ENCODE peak calls at places on chromosomes 1 and 21, in seven cellular contexts. P, Y, O, X, Z, L and N are unnamed samples.

GRCh38 chr1:31120783-31121180 is 55.3 kb upstream of the PUM1 start:
- ATAC-seq in L (no peak), O (no peak), X (no peak), Y (no peak), Z (no peak), P (no peak), N (peak)

GRCh38 chr21:25400427-25400826 is 206.9 kb downstream of the MRPL39 start:
- ATAC-seq in Y (no peak), X (no peak), O (peak), L (no peak), P (no peak), Z (no peak), N (no peak)

GRCh38 chr21:24955275-24955961 is 651.9 kb downstream of the MRPL39 start:
- ATAC-seq in X (no peak), Z (no peak), P (no peak), O (no peak), Y (no peak), L (no peak), N (peak)

GRCh38 chr1:165887877-165888551 is 60.6 kb downstream of the UCK2 start:
- ATAC-seq in Z (no peak), Y (no peak), O (no peak), X (no peak), P (peak), L (no peak), N (peak)

GRCh38 chr21:16046625-16047340 is 317.0 kb downstream of the USP25 start:
- ATAC-seq in Z (no peak), Y (no peak), L (no peak), O (no peak), P (no peak), X (no peak), N (no peak)

GRCh38 chr1:108561731-108562326 is 1.9 kb downstream of the EEIG2 start:
- ATAC-seq in X (peak), L (peak), P (peak), Z (peak), O (peak), Y (peak), N (peak)

GRCh38 chr1:44881011-44881632 is 38.1 kb upstream of the PTCH2 start:
- ATAC-seq in Z (no peak), L (no peak), O (no peak), P (no peak), Y (peak), X (no peak), N (peak)

GRCh38 chr1:111960971-111961370 is 28.5 kb downstream of the KCND3 start:
- ATAC-seq in P (no peak), L (no peak), X (no peak), Z (no peak), O (no peak), Y (no peak), N (no peak)

GRCh38 chr1:231487019-231487418 is 41.5 kb upstream of the TSNAX start:
- ATAC-seq in L (no peak), X (no peak), Y (no peak), P (no peak), Z (no peak), O (no peak), N (no peak)

GRCh38 chr1:164692420-164692819 is 133.4 kb downstream of the PBX1 start:
- ATAC-seq in Z (no peak), O (no peak), P (no peak), X (no peak), Y (no peak), L (no peak), N (no peak)

GRCh38 chr1:31007462-31007991 is 58.0 kb downstream of the PUM1 start:
- ATAC-seq in O (no peak), X (no peak), Y (peak), P (no peak), Z (no peak), L (no peak), N (peak)

GRCh38 chr1:210848474-210848873 is 285.5 kb downstream of the KCNH1 start:
- ATAC-seq in L (no peak), X (no peak), P (no peak), O (no peak), Z (no peak), Y (no peak), N (no peak)

GRCh38 chr1:41465741-41466140 is 18.7 kb downstream of the EDN2 start:
- ATAC-seq in L (no peak), P (no peak), O (no peak), Y (no peak), X (no peak), Z (no peak), N (peak)